ENCODE peak calls at places on chromosome 7, in eight cellular contexts. Z, E, A, T, F, Y, P and K are unnamed samples.

GRCh38 chr7:31642681-31643115 is 44.3 kb upstream of the PPP1R17 start:
- DNase-seq in A (no peak), T (no peak), E (no peak), Y (no peak), F (no peak), P (no peak), Z (no peak), K (no peak)

GRCh38 chr7:101362334-101363195 is at the start of gene COL26A1:
- DNase-seq in A (peak), T (no peak), Y (peak), E (peak), F (peak), Z (no peak), P (no peak), K (no peak)

GRCh38 chr7:70316745-70317144 is 718.5 kb downstream of the AUTS2 start:
- DNase-seq in P (no peak), Z (no peak), E (no peak), T (no peak), F (no peak), A (no peak), Y (no peak), K (no peak)

GRCh38 chr7:54932818-54933543 is 85.8 kb upstream of the EGFR start:
- DNase-seq in E (peak), T (no peak), Y (peak), A (peak), F (peak), P (peak), Z (no peak), K (peak)

GRCh38 chr7:101999420-101999819 is 182.0 kb downstream of the CUX1 start:
- DNase-seq in A (no peak), Z (no peak), E (no peak), P (no peak), Y (no peak), T (no peak), F (no peak), K (no peak)

GRCh38 chr7:133339772-133340171 is 86.9 kb downstream of the EXOC4 start:
- DNase-seq in Z (no peak), Y (no peak), T (no peak), P (no peak), F (no peak), E (no peak), A (no peak), K (no peak)

GRCh38 chr7:152637920-152638580 is 37.9 kb downstream of the XRCC2 start:
- DNase-seq in Y (no peak), A (no peak), T (no peak), Z (no peak), E (no peak), F (no peak), P (no peak), K (no peak)

GRCh38 chr7:33853361-33854062 is 51.8 kb upstream of the BMPER start:
- DNase-seq in Z (no peak), Y (no peak), T (peak), E (no peak), A (no peak), F (no peak), P (peak), K (peak)

GRCh38 chr7:116290740-116291139 is 80.4 kb downstream of the TES start:
- DNase-seq in F (no peak), P (peak), A (no peak), Y (peak), E (no peak), T (no peak), Z (no peak), K (no peak)

GRCh38 chr7:29442146-29442545 is 121.5 kb upstream of the PRR15 start:
- DNase-seq in F (no peak), T (no peak), P (no peak), E (no peak), Z (no peak), A (no peak), Y (peak), K (no peak)

GRCh38 chr7:12436896-12437535 is 33.4 kb upstream of the VWDE start:
- DNase-seq in E (peak), F (peak), A (no peak), Y (no peak), P (peak), Z (no peak), T (no peak), K (no peak)

GRCh38 chr7:80488406-80488805 is 23.5 kb downstream of the GNAT3 start:
- DNase-seq in E (no peak), P (peak), Z (no peak), A (no peak), T (no peak), Y (no peak), F (no peak), K (no peak)

GRCh38 chr7:158026636-158027265 is 560.9 kb downstream of the PTPRN2 start:
- DNase-seq in Y (no peak), P (no peak), T (no peak), F (no peak), A (no peak), Z (no peak), E (no peak), K (no peak)

GRCh38 chr7:12801107-12801506 is 113.7 kb downstream of the ARL4A start:
- DNase-seq in Y (no peak), Z (no peak), A (no peak), P (no peak), E (peak), T (no peak), F (peak), K (no peak)

GRCh38 chr7:115038158-115038557 is 116.3 kb downstream of the MDFIC start:
- DNase-seq in T (no peak), Y (no peak), F (no peak), Z (no peak), E (no peak), P (no peak), A (no peak), K (no peak)

GRCh38 chr7:151340794-151341356 is 737 bp upstream of the NUB1 start:
- DNase-seq in E (no peak), Z (no peak), T (no peak), F (no peak), P (no peak), Y (no peak), A (no peak), K (no peak)

GRCh38 chr7:114468844-114469243 is 54.2 kb downstream of the FOXP2 start:
- DNase-seq in Y (no peak), P (peak), Z (no peak), F (no peak), A (no peak), T (no peak), E (no peak), K (no peak)